ENCODE peak calls at places on chromosomes 5 and 9, in nine cellular contexts. X is mesothelial cell of epicardium; E is HT1080; N is ELR; A is prostate gland; L is stimulated activated CD4-positive, alpha-beta T cell treated with anti-CD3 and anti-CD28 coated beads, Interleukin-2, amount 100 ng/mL, for 48 hours; V is activated T-helper 1 cell treated with Interleukin-2 at 50 U/mL for 16 hours; K is MG63; J is GOT3. G is an unnamed sample.

GRCh38 chr5:1551913-1552312 is 28.2 kb upstream of the LPCAT1 start:
- DNase-seq in X (no peak), E (no peak), N (no peak), A (peak), L (no peak), V (no peak), K (no peak), J (no peak), G (peak)

GRCh38 chr5:178069909-178070308 is 43.4 kb upstream of the N4BP3 start:
- DNase-seq in X (no peak), E (peak), N (peak), A (peak), L (no peak), V (no peak), K (peak), J (no peak), G (no peak)

GRCh38 chr5:1330847-1331831 is 13.8 kb downstream of the CLPTM1L start:
- DNase-seq in X (no peak), E (no peak), N (no peak), A (peak), L (no peak), V (no peak), K (no peak), J (no peak), G (no peak)

GRCh38 chr5:58530942-58531490 is 39.8 kb downstream of the GAPT start:
- DNase-seq in X (no peak), E (no peak), N (no peak), A (no peak), L (no peak), V (no peak), K (no peak), J (no peak), G (no peak)

GRCh38 chr5:143837306-143837848 is 25.4 kb downstream of the HMHB1 start:
- DNase-seq in X (no peak), E (peak), N (peak), A (no peak), L (no peak), V (no peak), K (peak), J (no peak), G (no peak)

GRCh38 chr5:177300236-177300880 is 3.2 kb downstream of the RAB24 start:
- DNase-seq in X (no peak), E (peak), N (peak), A (no peak), L (no peak), V (no peak), K (peak), J (no peak), G (no peak)

GRCh38 chr5:15757103-15757502 is 257.1 kb downstream of the FBXL7 start:
- DNase-seq in X (no peak), E (no peak), N (peak), A (no peak), L (no peak), V (no peak), K (no peak), J (no peak), G (no peak)

GRCh38 chr9:91331849-91332248 is 29.9 kb downstream of the AUH start:
- DNase-seq in X (no peak), E (no peak), N (no peak), A (no peak), L (no peak), V (no peak), K (no peak), J (no peak), G (no peak)

GRCh38 chr9:83967083-83967482 is 12.9 kb downstream of the HNRNPK start:
- DNase-seq in X (no peak), E (no peak), N (no peak), A (no peak), L (no peak), V (no peak), K (no peak), J (no peak), G (no peak)

GRCh38 chr5:135559342-135559741 is 19.4 kb downstream of the CXCL14 start:
- DNase-seq in X (no peak), E (peak), N (peak), A (no peak), L (no peak), V (no peak), K (peak), J (no peak), G (no peak)

G was measured in vagina.